ENCODE peak calls at places on chromosomes 5 and 9, in four cellular contexts. One of them, this sample, is unnamed.
A peak's percentile ranks its signal among the peaks of the same experiment; 100 is the strongest.

GRCh38 chr9:90632680-90633207 is 9.9 kb downstream of the DIRAS2 start:
- DNase-seq in GM23248: no peak
- DNase-seq in PC-3: no peak
- DNase-seq in HCT116: no peak
- DNase-seq in this sample: no peak

GRCh38 chr5:122236270-122236669 is 75.8 kb upstream of the SNCAIP start:
- DNase-seq in GM23248: peak; percentile 39
- DNase-seq in PC-3: peak; percentile 59
- DNase-seq in HCT116: no peak
- DNase-seq in this sample: no peak

GRCh38 chr9:25658587-25658986 is 19.7 kb downstream of the TUSC1 start:
- DNase-seq in GM23248: no peak
- DNase-seq in PC-3: no peak
- DNase-seq in HCT116: no peak
- DNase-seq in this sample: no peak

GRCh38 chr5:179801304-179802206 is 5.1 kb downstream of the MGAT4B start:
- DNase-seq in GM23248: no peak
- DNase-seq in PC-3: no peak
- DNase-seq in HCT116: no peak
- DNase-seq in this sample: no peak

GRCh38 chr5:32791536-32792240 is 80.6 kb downstream of the NPR3 start:
- DNase-seq in GM23248: no peak
- DNase-seq in PC-3: no peak
- DNase-seq in HCT116: no peak
- DNase-seq in this sample: no peak

GRCh38 chr5:68330564-68330963 is 115.0 kb downstream of the PIK3R1 start:
- DNase-seq in GM23248: peak; percentile 62
- DNase-seq in PC-3: no peak
- DNase-seq in HCT116: no peak
- DNase-seq in this sample: no peak

GRCh38 chr5:180670586-180671359 is 21.4 kb upstream of the FLT4 start:
- DNase-seq in GM23248: peak; percentile 56
- DNase-seq in PC-3: peak; percentile 77
- DNase-seq in HCT116: peak; percentile 42
- DNase-seq in this sample: no peak

GRCh38 chr9:107976767-107977166 is 487.2 kb upstream of the KLF4 start:
- DNase-seq in GM23248: peak; percentile 60
- DNase-seq in PC-3: no peak
- DNase-seq in HCT116: no peak
- DNase-seq in this sample: no peak

GRCh38 chr9:128987800-128988199 is 40.3 kb downstream of the NUP188 start:
- DNase-seq in GM23248: peak; percentile 93
- DNase-seq in PC-3: peak; percentile 53
- DNase-seq in HCT116: no peak
- DNase-seq in this sample: no peak

GRCh38 chr9:71920456-71921189 is 9.2 kb downstream of the C9orf85 start:
- DNase-seq in GM23248: no peak
- DNase-seq in PC-3: no peak
- DNase-seq in HCT116: no peak
- DNase-seq in this sample: no peak

GRCh38 chr9:36895744-36896260 is 138.3 kb downstream of the PAX5 start:
- DNase-seq in GM23248: no peak
- DNase-seq in PC-3: no peak
- DNase-seq in HCT116: no peak
- DNase-seq in this sample: no peak

GRCh38 chr9:32525506-32525905 is 490 bp downstream of the RIGI start:
- DNase-seq in GM23248: peak; percentile 48
- DNase-seq in PC-3: no peak
- DNase-seq in HCT116: no peak
- DNase-seq in this sample: no peak

GRCh38 chr5:36875051-36875788 is 1.3 kb upstream of the NIPBL start:
- DNase-seq in GM23248: peak; percentile 81
- DNase-seq in PC-3: peak; percentile 57
- DNase-seq in HCT116: no peak
- DNase-seq in this sample: no peak

GRCh38 chr5:25009063-25009462 is 364.3 kb upstream of the CDH10 start:
- DNase-seq in GM23248: no peak
- DNase-seq in PC-3: peak; percentile 77
- DNase-seq in HCT116: no peak
- DNase-seq in this sample: no peak

GRCh38 chr5:133738271-133738670 is 125.9 kb upstream of the FSTL4 start:
- DNase-seq in GM23248: no peak
- DNase-seq in PC-3: peak; percentile 27
- DNase-seq in HCT116: no peak
- DNase-seq in this sample: no peak

GRCh38 chr9:92962846-92963245 is 15.5 kb downstream of the FGD3 start:
- DNase-seq in GM23248: no peak
- DNase-seq in PC-3: no peak
- DNase-seq in HCT116: no peak
- DNase-seq in this sample: no peak

GRCh38 chr5:5483880-5484595 is 61.6 kb downstream of the ICE1 start:
- DNase-seq in GM23248: peak; percentile 77
- DNase-seq in PC-3: no peak
- DNase-seq in HCT116: no peak
- DNase-seq in this sample: no peak

GRCh38 chr9:121466142-121466541 is 33.5 kb downstream of the GGTA1 start:
- DNase-seq in GM23248: no peak
- DNase-seq in PC-3: no peak
- DNase-seq in HCT116: no peak
- DNase-seq in this sample: no peak

GRCh38 chr9:89873801-89874200 is 269.0 kb downstream of the GADD45G start:
- DNase-seq in GM23248: no peak
- DNase-seq in PC-3: no peak
- DNase-seq in HCT116: no peak
- DNase-seq in this sample: no peak

GRCh38 chr5:20832204-20833080 is 844.4 kb upstream of the CDH18 start:
- DNase-seq in GM23248: no peak
- DNase-seq in PC-3: no peak
- DNase-seq in HCT116: no peak
- DNase-seq in this sample: no peak

GRCh38 chr9:126248680-126249079 is 77.9 kb upstream of the MVB12B start:
- DNase-seq in GM23248: peak; percentile 87
- DNase-seq in PC-3: peak; percentile 81
- DNase-seq in HCT116: no peak
- DNase-seq in this sample: no peak

GRCh38 chr5:143261748-143262392 is 141.6 kb downstream of the NR3C1 start:
- DNase-seq in GM23248: peak; percentile 88
- DNase-seq in PC-3: peak; percentile 73
- DNase-seq in HCT116: no peak
- DNase-seq in this sample: no peak

GRCh38 chr9:71668717-71669116 is 99.6 kb downstream of the CEMIP2 start:
- DNase-seq in GM23248: no peak
- DNase-seq in PC-3: no peak
- DNase-seq in HCT116: no peak
- DNase-seq in this sample: no peak

GRCh38 chr9:69412741-69413150 is 87.7 kb downstream of the ENTREP1 start:
- DNase-seq in GM23248: peak; percentile 86
- DNase-seq in PC-3: peak; percentile 43
- DNase-seq in HCT116: peak; percentile 51
- DNase-seq in this sample: no peak

DNA sequence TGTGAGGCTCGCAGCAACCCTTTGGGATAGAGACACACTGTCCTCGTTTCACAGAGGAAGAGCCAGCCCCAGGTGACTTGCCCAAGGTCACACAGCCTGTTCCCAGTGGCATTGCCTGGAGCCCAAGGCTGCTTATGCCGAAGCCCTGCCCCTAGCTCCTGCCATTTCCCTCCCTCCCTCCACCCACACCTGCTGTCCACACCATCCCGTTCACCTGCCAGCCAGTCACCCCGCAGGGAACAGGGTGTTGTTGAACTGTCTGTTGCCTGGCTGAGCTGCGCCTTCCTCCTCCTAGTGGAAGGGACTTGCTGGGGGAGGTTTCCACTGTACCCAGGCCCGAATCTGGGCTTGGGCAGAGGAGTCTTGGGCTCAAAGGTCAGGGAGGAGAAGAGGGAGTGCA is 6.2 kb downstream of the TTC16 start:
- DNase-seq in GM23248: no peak
- DNase-seq in PC-3: no peak
- DNase-seq in HCT116: no peak
- DNase-seq in this sample: no peak
- TF ChIP-seq EZH2 in GM23248: no peak
- TF ChIP-seq EZH2 in PC-3: no peak
- TF ChIP-seq EZH2 in HCT116: no peak
- TF ChIP-seq EZH2 in this sample: no peak

GRCh38 chr9:104745852-104746251 is 1.6 kb upstream of the NIPSNAP3A start:
- DNase-seq in GM23248: no peak
- DNase-seq in PC-3: no peak
- DNase-seq in HCT116: no peak
- DNase-seq in this sample: no peak

GRCh38 chr9:104747245-104747564 is 278 bp upstream of the NIPSNAP3A start:
- DNase-seq in GM23248: no peak
- DNase-seq in PC-3: peak; percentile 5
- DNase-seq in HCT116: no peak
- DNase-seq in this sample: no peak

GRCh38 chr9:104747565-104748358 is at the start of gene NIPSNAP3A:
- DNase-seq in GM23248: peak; percentile 90
- DNase-seq in PC-3: peak; percentile 62
- DNase-seq in HCT116: peak; percentile 41
- DNase-seq in this sample: no peak

GRCh38 chr9:104746285-104746684 is 1.2 kb upstream of the NIPSNAP3A start:
- DNase-seq in GM23248: no peak
- DNase-seq in PC-3: no peak
- DNase-seq in HCT116: no peak
- DNase-seq in this sample: no peak

DNA sequence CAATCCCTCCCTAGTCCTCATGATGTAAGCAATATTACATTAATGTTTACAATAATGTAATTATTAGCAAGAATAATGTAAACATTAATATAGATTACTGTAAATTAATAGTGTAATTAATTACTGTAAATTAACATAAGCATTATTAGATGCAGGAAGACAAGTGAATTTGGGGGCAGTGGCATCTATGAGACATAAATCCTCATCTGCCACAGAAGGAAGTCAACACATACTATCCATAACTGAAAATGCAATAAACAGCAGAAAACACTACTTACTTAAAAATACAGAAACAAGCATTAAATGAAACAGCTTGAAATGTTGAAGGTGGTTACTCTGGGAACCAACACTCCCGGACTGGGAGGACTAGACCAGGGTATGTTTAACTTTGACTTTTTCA is 685 bp upstream of the NIPSNAP3A start:
- DNase-seq in GM23248: no peak
- DNase-seq in PC-3: no peak
- DNase-seq in HCT116: no peak
- DNase-seq in this sample: no peak
- H3K27ac ChIP-seq in GM23248: peak overlapping the region; percentile 85
- H3K27ac ChIP-seq in PC-3: no peak overlapping the region
- H3K27ac ChIP-seq in HCT116: no peak overlapping the region
- H3K27ac ChIP-seq in this sample: no peak overlapping the region

DNA sequence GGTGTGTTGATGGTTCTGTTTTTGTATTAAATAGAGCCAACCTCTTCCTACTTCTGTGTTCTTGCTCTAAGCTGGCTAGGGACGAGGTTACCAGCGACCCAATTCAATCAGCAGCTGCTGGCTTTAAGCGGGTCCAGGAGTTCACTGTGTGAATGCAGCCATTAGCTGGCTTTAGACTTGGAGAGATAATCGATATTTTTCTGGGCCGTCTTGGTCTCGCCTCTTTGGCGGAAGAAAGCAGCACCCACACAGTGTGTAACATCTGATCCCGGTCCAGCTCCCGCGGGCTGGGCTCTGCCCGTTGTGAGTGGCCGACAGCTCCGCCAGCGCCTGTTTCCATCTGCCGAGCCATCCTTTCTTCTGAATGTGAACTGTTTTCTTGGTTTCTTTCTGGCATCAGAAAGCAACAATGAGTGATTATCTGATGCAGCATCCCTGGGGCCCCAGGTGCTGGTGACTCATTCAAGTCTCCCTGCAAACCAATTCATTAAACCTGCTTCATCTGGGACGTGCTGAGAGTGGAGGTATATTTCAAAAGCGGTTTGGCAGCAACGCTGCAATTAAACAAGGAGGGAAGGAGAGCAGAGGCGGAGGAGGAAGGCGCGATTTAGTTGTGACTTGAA is 90.8 kb upstream of the IRX4 start:
- DNase-seq in GM23248: no peak
- DNase-seq in PC-3: no peak
- DNase-seq in HCT116: peak; percentile 2
- DNase-seq in this sample: no peak
- H3K9ac ChIP-seq in GM23248: no peak overlapping the region
- H3K9ac ChIP-seq in PC-3: no peak overlapping the region
- H3K9ac ChIP-seq in HCT116: no peak overlapping the region
- H3K9ac ChIP-seq in this sample: no peak overlapping the region

DNA sequence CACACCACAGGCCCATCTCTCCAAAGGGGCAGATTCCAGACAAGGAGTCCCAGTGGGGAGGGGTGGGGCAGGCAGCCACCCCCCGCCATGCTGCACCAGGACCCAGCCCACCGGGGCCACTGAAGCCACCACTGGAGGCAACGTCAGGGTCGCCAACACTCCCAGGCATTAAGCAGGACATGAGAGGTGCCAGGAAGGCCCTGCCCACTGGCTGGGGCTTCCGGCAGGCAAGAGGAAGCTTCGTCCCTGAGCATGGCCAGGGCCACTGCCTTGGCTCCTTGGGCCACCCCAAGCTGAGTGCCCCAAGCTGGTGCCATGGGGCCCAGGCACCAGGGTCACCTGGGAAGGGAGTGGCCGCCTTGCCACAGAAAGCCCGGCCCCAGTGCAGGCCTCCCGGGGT is 17.5 kb downstream of the KCNT1 start:
- DNase-seq in GM23248: no peak
- DNase-seq in PC-3: no peak
- DNase-seq in HCT116: no peak
- DNase-seq in this sample: no peak
- TF ChIP-seq EZH2 in GM23248: no peak
- TF ChIP-seq EZH2 in PC-3: no peak
- TF ChIP-seq EZH2 in HCT116: no peak
- TF ChIP-seq EZH2 in this sample: no peak

GRCh38 chr5:157464518-157465171 is 4.6 kb downstream of the NIPAL4 start:
- DNase-seq in GM23248: peak; percentile 96
- DNase-seq in PC-3: peak; percentile 97
- DNase-seq in HCT116: peak; percentile 76
- DNase-seq in this sample: no peak

GRCh38 chr5:157459715-157460599 is at the start of gene NIPAL4:
- DNase-seq in GM23248: peak; percentile 48
- DNase-seq in PC-3: no peak
- DNase-seq in HCT116: no peak
- DNase-seq in this sample: no peak

GRCh38 chr5:157463621-157464407 is 3.8 kb downstream of the NIPAL4 start:
- DNase-seq in GM23248: peak; percentile 70
- DNase-seq in PC-3: peak; percentile 64
- DNase-seq in HCT116: peak; percentile 50
- DNase-seq in this sample: no peak

GRCh38 chr5:157460921-157461792 is 1.1 kb downstream of the NIPAL4 start:
- DNase-seq in GM23248: no peak
- DNase-seq in PC-3: no peak
- DNase-seq in HCT116: no peak
- DNase-seq in this sample: no peak

GRCh38 chr5:157463081-157463480 is 3.1 kb downstream of the NIPAL4 start:
- DNase-seq in GM23248: peak; percentile 54
- DNase-seq in PC-3: no peak
- DNase-seq in HCT116: no peak
- DNase-seq in this sample: no peak
- H3K27ac ChIP-seq in GM23248: no peak overlapping the region
- H3K27ac ChIP-seq in PC-3: no peak overlapping the region
- H3K27ac ChIP-seq in HCT116: no peak overlapping the region
- H3K27ac ChIP-seq in this sample: no peak overlapping the region

GRCh38 chr5:125410501-125411162 is 664.2 kb upstream of the ZNF608 start:
- DNase-seq in GM23248: peak; percentile 83
- DNase-seq in PC-3: peak; percentile 46
- DNase-seq in HCT116: no peak
- DNase-seq in this sample: no peak
- H3K9ac ChIP-seq in GM23248: peak overlapping the region; percentile 31
- H3K9ac ChIP-seq in PC-3: peak overlapping the region; percentile 70
- H3K9ac ChIP-seq in HCT116: no peak overlapping the region
- H3K9ac ChIP-seq in this sample: peak overlapping the region; percentile 7